ENCODE peak calls at places on chromosomes 1 and 21, in ten cellular contexts. F is NT2/D1, T is iPS DF 6.9, C is BE2C, J is adipocyte, N is stomach, B is fibroblast of lung, K is cardiac muscle cell, V is transverse colon, I is mesendoderm. L is an unnamed sample.

GRCh38 chr1:24481843-24482610 is 20.6 kb upstream of the RCAN3 start:
- DNase-seq in F (no peak), T (no peak), C (no peak), J (no peak), N (no peak), B (no peak), K (no peak), V (no peak), I (no peak), L (no peak)

GRCh38 chr1:112237983-112238515 is 158.0 kb upstream of the CTTNBP2NL start:
- DNase-seq in F (peak; percentile 39), T (no peak), C (no peak), J (no peak), N (no peak), B (no peak), K (no peak), V (peak; percentile 29), I (peak; percentile 31), L (no peak)

GRCh38 chr1:15519625-15520024 is 4.4 kb downstream of the CASP9 start:
- DNase-seq in F (no peak), T (no peak), C (no peak), J (no peak), N (no peak), B (no peak), K (no peak), V (no peak), I (no peak), L (no peak)

GRCh38 chr1:60367522-60367921 is 294.0 kb upstream of the C1orf87 start:
- DNase-seq in F (no peak), T (no peak), C (peak; percentile 7), J (no peak), N (no peak), B (no peak), K (no peak), V (no peak), I (peak; percentile 22), L (no peak)

GRCh38 chr1:90335566-90335965 is 340.7 kb downstream of the ZNF326 start:
- DNase-seq in F (no peak), T (no peak), C (no peak), J (no peak), N (no peak), B (no peak), K (no peak), V (no peak), I (no peak), L (no peak)

GRCh38 chr1:229879746-229880145 is 187.3 kb upstream of the GALNT2 start:
- DNase-seq in F (no peak), T (no peak), C (no peak), J (no peak), N (no peak), B (no peak), K (no peak), V (no peak), I (no peak), L (no peak)

GRCh38 chr1:203379831-203380230 is 28.9 kb upstream of the FMOD start:
- DNase-seq in F (no peak), T (no peak), C (no peak), J (peak; percentile 43), N (no peak), B (peak; percentile 31), K (no peak), V (no peak), I (no peak), L (no peak)

GRCh38 chr1:11918779-11919519 is 7.3 kb downstream of the KIAA2013 start:
- DNase-seq in F (no peak), T (no peak), C (no peak), J (peak; percentile 57), N (no peak), B (peak; percentile 74), K (no peak), V (no peak), I (no peak), L (no peak)

DNA sequence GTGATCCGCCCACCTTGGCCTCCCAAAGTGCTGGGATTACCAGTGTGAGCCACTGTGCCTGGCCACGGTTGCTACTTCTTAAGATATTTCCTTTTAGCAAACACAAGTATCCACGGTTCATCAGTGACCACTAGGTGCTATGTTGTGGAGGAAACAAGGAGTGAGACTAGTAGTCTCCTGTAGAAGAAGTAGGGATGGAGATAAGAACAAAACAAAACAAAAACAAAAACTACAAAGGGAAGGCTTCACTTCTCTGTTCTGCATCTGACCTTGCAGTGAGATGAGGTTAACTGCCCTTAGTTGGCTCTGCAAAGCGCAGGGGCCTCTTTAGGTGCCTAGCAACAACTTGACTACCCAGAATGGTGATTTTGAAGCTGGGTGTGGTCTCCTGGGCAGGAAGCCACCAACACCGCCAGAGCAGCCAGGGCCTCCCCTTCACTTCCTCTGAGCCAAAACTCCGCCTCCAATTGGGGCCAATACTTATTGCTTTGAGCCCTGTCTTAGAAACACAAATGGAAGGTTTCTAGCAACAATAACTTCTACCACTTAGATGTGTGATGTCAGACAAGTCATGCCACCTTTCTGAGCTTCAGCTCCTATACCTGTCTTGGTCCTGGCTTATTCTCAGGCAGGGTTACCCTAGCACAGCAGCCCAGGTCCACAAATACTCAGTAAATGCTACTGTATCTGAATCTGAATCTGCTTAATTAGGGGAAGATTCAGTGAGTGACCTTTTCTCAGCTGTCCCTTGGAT is 12.7 kb upstream of the CDC42 start:
- DNase-seq in F (peak; percentile 54), T (no peak), C (no peak), J (peak; percentile 57), N (peak; percentile 89), B (peak; percentile 89), K (peak; percentile 81), V (peak; percentile 88), I (peak; percentile 77), L (no peak)
- H3K4me1 ChIP-seq in F (no peaks in the 10 kb centered on the region), T (peaks cover 4% of the 10 kb centered on the region), C (no peaks in the 10 kb centered on the region), J (peaks cover 18% of the 10 kb centered on the region), N (peaks cover 38% of the 10 kb centered on the region), B (peaks cover 5% of the 10 kb centered on the region), K (peaks cover 10% of the 10 kb centered on the region), V (peaks cover 10% of the 10 kb centered on the region), I (peaks cover 2% of the 10 kb centered on the region), L (peaks cover 47% of the 10 kb centered on the region)

GRCh38 chr1:160711528-160712311 is at the start of gene CD48:
- DNase-seq in F (no peak), T (no peak), C (no peak), J (no peak), N (no peak), B (no peak), K (no peak), V (no peak), I (no peak), L (no peak)

GRCh38 chr1:160720366-160720765 is 8.7 kb upstream of the CD48 start:
- DNase-seq in F (no peak), T (no peak), C (no peak), J (no peak), N (no peak), B (no peak), K (peak; percentile 16), V (no peak), I (no peak), L (no peak)

GRCh38 chr1:160710531-160711252 is 930 bp downstream of the CD48 start:
- DNase-seq in F (no peak), T (no peak), C (no peak), J (no peak), N (no peak), B (no peak), K (no peak), V (no peak), I (no peak), L (no peak)

GRCh38 chr1:160717284-160717683 is 5.7 kb upstream of the CD48 start:
- DNase-seq in F (no peak), T (no peak), C (no peak), J (no peak), N (no peak), B (no peak), K (no peak), V (no peak), I (no peak), L (no peak)

GRCh38 chr1:160716013-160716412 is 4.4 kb upstream of the CD48 start:
- DNase-seq in F (no peak), T (no peak), C (no peak), J (no peak), N (no peak), B (no peak), K (no peak), V (no peak), I (no peak), L (no peak)
- H3K4me1 ChIP-seq in F (no peaks in the 10 kb centered on the region), T (no peaks in the 10 kb centered on the region), C (no peaks in the 10 kb centered on the region), J (no peaks in the 10 kb centered on the region), N (no peaks in the 10 kb centered on the region), B (no peaks in the 10 kb centered on the region), K (peaks cover 17% of the 10 kb centered on the region), V (no peaks in the 10 kb centered on the region), I (no peaks in the 10 kb centered on the region), L (peaks cover 4% of the 10 kb centered on the region)

GRCh38 chr1:192786617-192787016 is 22.2 kb upstream of the RGS2 start:
- DNase-seq in F (no peak), T (no peak), C (no peak), J (no peak), N (no peak), B (no peak), K (no peak), V (no peak), I (no peak), L (no peak)

GRCh38 chr1:192783793-192784192 is 25.0 kb upstream of the RGS2 start:
- DNase-seq in F (no peak), T (no peak), C (no peak), J (no peak), N (no peak), B (no peak), K (no peak), V (no peak), I (no peak), L (no peak)

GRCh38 chr1:192788184-192788583 is 20.7 kb upstream of the RGS2 start:
- DNase-seq in F (no peak), T (no peak), C (no peak), J (peak; percentile 92), N (no peak), B (peak; percentile 49), K (peak; percentile 12), V (no peak), I (peak; percentile 56), L (no peak)

GRCh38 chr1:192784395-192784794 is 24.4 kb upstream of the RGS2 start:
- DNase-seq in F (no peak), T (no peak), C (no peak), J (no peak), N (no peak), B (no peak), K (no peak), V (no peak), I (no peak), L (no peak)
- H3K4me1 ChIP-seq in F (no peaks in the 10 kb centered on the region), T (no peaks in the 10 kb centered on the region), C (peaks cover 4% of the 10 kb centered on the region), J (peaks cover 8% of the 10 kb centered on the region), N (no peaks in the 10 kb centered on the region), B (no peaks in the 10 kb centered on the region), K (no peaks in the 10 kb centered on the region), V (no peaks in the 10 kb centered on the region), I (no peaks in the 10 kb centered on the region), L (peaks cover 10% of the 10 kb centered on the region)

GRCh38 chr21:45076245-45076661 is 1.9 kb downstream of the ADARB1 start:
- DNase-seq in F (no peak), T (no peak), C (no peak), J (peak; percentile 15), N (peak; percentile 17), B (no peak), K (no peak), V (no peak), I (peak; percentile 32), L (no peak)

GRCh38 chr21:45074048-45074817 is at the start of gene ADARB1:
- DNase-seq in F (no peak), T (no peak), C (peak; percentile 81), J (peak; percentile 87), N (peak; percentile 59), B (peak; percentile 49), K (peak; percentile 85), V (peak; percentile 57), I (peak; percentile 78), L (no peak)

GRCh38 chr21:45073301-45074047 is 906 bp upstream of the ADARB1 start:
- DNase-seq in F (no peak), T (no peak), C (peak; percentile 58), J (peak; percentile 64), N (peak; percentile 51), B (peak; percentile 30), K (peak; percentile 59), V (peak; percentile 24), I (no peak), L (no peak)

GRCh38 chr21:45074818-45075605 is 632 bp downstream of the ADARB1 start:
- DNase-seq in F (no peak), T (no peak), C (peak; percentile 68), J (peak; percentile 57), N (peak; percentile 26), B (no peak), K (peak; percentile 65), V (no peak), I (peak; percentile 52), L (no peak)

GRCh38 chr21:45075606-45076244 is 1.3 kb downstream of the ADARB1 start:
- DNase-seq in F (no peak), T (no peak), C (no peak), J (no peak), N (no peak), B (peak; percentile 24), K (no peak), V (no peak), I (no peak), L (no peak)
- H3K4me1 ChIP-seq in F (no peaks in the 10 kb centered on the region), T (no peaks in the 10 kb centered on the region), C (peaks cover 4% of the 10 kb centered on the region), J (peaks cover 24% of the 10 kb centered on the region), N (peaks cover 17% of the 10 kb centered on the region), B (no peaks in the 10 kb centered on the region), K (no peaks in the 10 kb centered on the region), V (peaks cover 26% of the 10 kb centered on the region), I (no peaks in the 10 kb centered on the region), L (peaks cover 21% of the 10 kb centered on the region)

L was measured in keratinocyte.